ENCODE peak calls at places on chromosome 20, in seven cellular contexts. C, O, L, Y, P, F and H are unnamed samples. For H3K27me3, the result is how much of the 10 kb centered on the place peaks cover.

GRCh38 chr20:60808003-60808402 is 444.1 kb upstream of the CDH4 start:
- DNase-seq in C (no peak), O (no peak), L (no peak), Y (no peak), P (no peak), F (no peak), H (no peak)

GRCh38 chr20:7379206-7379605 is 561.1 kb downstream of the HAO1 start:
- DNase-seq in C (no peak), O (no peak), L (no peak), Y (no peak), P (no peak), F (no peak), H (no peak)

GRCh38 chr20:16158090-16158975 is 414.9 kb downstream of the KIF16B start:
- DNase-seq in C (no peak), O (no peak), L (no peak), Y (peak), P (no peak), F (no peak), H (no peak)

GRCh38 chr20:62208061-62208804 is 11.8 kb downstream of the HRH3 start:
- DNase-seq in C (no peak), O (no peak), L (no peak), Y (no peak), P (no peak), F (no peak), H (no peak)

GRCh38 chr20:20831794-20832193 is 119.3 kb upstream of the RALGAPA2 start:
- DNase-seq in C (no peak), O (no peak), L (no peak), Y (no peak), P (no peak), F (no peak), H (no peak)

GRCh38 chr20:39277185-39277584 is 315.0 kb downstream of the DHX35 start:
- DNase-seq in C (no peak), O (no peak), L (no peak), Y (no peak), P (no peak), F (no peak), H (no peak)

GRCh38 chr20:19779634-19780033 is 21.6 kb downstream of the RIN2 start:
- DNase-seq in C (no peak), O (no peak), L (no peak), Y (no peak), P (no peak), F (no peak), H (no peak)

GRCh38 chr20:1456300-1456699 is 10.3 kb downstream of the NSFL1C start:
- DNase-seq in C (no peak), O (no peak), L (peak), Y (no peak), P (peak), F (no peak), H (no peak)

GRCh38 chr20:37504404-37505096 is 16.5 kb upstream of the NNAT start:
- DNase-seq in C (no peak), O (no peak), L (no peak), Y (peak), P (no peak), F (no peak), H (no peak)

GRCh38 chr20:52621401-52621800 is 350.8 kb upstream of the TSHZ2 start:
- DNase-seq in C (no peak), O (no peak), L (no peak), Y (no peak), P (no peak), F (no peak), H (no peak)

GRCh38 chr20:37007898-37008649 is 56.6 kb upstream of the SAMHD1 start:
- DNase-seq in C (no peak), O (peak), L (peak), Y (no peak), P (peak), F (no peak), H (no peak)

GRCh38 chr20:10710995-10711775 is 37.4 kb upstream of the JAG1 start:
- DNase-seq in C (no peak), O (no peak), L (no peak), Y (no peak), P (no peak), F (no peak), H (no peak)

GRCh38 chr20:4113546-4113945 is 98.2 kb upstream of the RNF24 start:
- DNase-seq in C (no peak), O (no peak), L (no peak), Y (no peak), P (no peak), F (no peak), H (no peak)

GRCh38 chr20:63308218-63308911 is 15.4 kb downstream of the COL20A1 start:
- DNase-seq in C (no peak), O (no peak), L (no peak), Y (no peak), P (no peak), F (no peak), H (no peak)

GRCh38 chr20:2387180-2387577 is 6.5 kb downstream of the TGM6 start:
- DNase-seq in C (no peak), O (no peak), L (peak), Y (peak), P (peak), F (no peak), H (no peak)

GRCh38 chr20:48066256-48066655 is 281.0 kb upstream of the SULF2 start:
- DNase-seq in C (no peak), O (no peak), L (peak), Y (no peak), P (peak), F (no peak), H (no peak)

GRCh38 chr20:46599227-46599987 is 49.0 kb upstream of the OCSTAMP start:
- DNase-seq in C (no peak), O (no peak), L (no peak), Y (no peak), P (no peak), F (no peak), H (no peak)

GRCh38 chr20:56566621-56567020 is 33.6 kb downstream of the FAM209B start:
- DNase-seq in C (no peak), O (no peak), L (no peak), Y (no peak), P (no peak), F (peak), H (no peak)

GRCh38 chr20:9503530-9504251 is 10.7 kb upstream of the LAMP5 start:
- DNase-seq in C (no peak), O (no peak), L (peak), Y (peak), P (peak), F (no peak), H (no peak)

GRCh38 chr20:48682529-48683385 is 145.0 kb downstream of the PREX1 start:
- DNase-seq in C (peak), O (no peak), L (peak), Y (peak), P (peak), F (peak), H (peak)

GRCh38 chr20:23622839-23623343 is 14.9 kb downstream of the CST3 start:
- DNase-seq in C (no peak), O (no peak), L (peak), Y (no peak), P (peak), F (peak), H (peak)

GRCh38 chr20:50295345-50295744 is 104.7 kb downstream of the CEBPB start:
- DNase-seq in C (no peak), O (no peak), L (no peak), Y (no peak), P (no peak), F (no peak), H (no peak)

GRCh38 chr20:50293244-50294139 is 102.9 kb downstream of the CEBPB start:
- DNase-seq in C (no peak), O (no peak), L (no peak), Y (no peak), P (no peak), F (no peak), H (no peak)

GRCh38 chr20:50295762-50296449 is 105.3 kb downstream of the CEBPB start:
- DNase-seq in C (no peak), O (no peak), L (no peak), Y (no peak), P (no peak), F (no peak), H (no peak)

GRCh38 chr20:50292324-50293243 is 102.0 kb downstream of the CEBPB start:
- DNase-seq in C (peak), O (no peak), L (peak), Y (no peak), P (peak), F (peak), H (peak)

DNA sequence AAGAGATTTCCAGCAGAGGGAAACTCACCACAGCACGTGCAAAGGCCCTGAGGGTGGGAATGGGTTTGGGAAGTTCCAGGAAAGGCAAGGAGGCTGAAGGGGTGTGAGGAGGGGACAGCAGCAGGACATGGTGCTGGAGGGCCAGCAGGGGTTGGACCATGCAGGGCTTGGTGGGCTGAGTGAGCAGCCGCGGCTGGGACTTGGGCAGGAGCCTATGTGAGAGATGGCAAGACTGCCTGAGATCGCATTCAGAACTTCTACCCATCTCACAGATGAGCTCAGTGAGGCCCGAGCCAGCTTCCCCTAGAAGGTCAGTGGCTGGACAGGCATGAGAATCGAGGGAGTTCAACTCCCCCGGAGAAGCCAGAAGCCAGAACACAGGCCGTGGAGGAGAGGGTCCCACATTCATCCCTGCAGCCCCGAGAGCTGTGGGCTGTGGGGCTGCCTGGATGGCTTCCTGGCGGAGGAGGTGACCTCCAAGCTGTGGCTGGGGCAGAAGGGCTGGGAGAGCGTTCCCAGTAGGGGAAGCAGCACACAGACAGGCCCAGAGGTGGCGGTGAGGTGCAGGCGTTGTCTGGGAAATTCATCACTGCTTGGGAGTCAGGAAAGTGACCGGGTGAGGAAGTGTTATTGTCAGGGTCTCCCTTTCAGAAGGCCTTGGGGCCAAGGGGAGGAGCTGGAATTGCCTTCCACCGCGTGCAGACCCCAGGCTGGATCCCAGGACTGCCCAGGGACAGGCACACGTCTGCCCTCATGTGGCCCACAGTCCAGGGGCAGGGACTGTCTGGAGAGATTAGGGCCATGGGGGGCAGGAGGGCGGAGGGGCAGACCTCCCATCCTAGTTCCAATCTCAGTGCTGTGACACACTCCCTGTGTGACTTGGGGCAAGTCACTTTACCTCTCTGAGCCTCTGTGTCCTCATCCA is 103.8 kb downstream of the CEBPB start:
- DNase-seq in C (no peak), O (no peak), L (no peak), Y (no peak), P (no peak), F (no peak), H (no peak)
- TF ChIP-seq CTCF in C (no peak), O (no peak), L (no peak), Y (no peak), P (peak), F (no peak), H (no peak)

DNA sequence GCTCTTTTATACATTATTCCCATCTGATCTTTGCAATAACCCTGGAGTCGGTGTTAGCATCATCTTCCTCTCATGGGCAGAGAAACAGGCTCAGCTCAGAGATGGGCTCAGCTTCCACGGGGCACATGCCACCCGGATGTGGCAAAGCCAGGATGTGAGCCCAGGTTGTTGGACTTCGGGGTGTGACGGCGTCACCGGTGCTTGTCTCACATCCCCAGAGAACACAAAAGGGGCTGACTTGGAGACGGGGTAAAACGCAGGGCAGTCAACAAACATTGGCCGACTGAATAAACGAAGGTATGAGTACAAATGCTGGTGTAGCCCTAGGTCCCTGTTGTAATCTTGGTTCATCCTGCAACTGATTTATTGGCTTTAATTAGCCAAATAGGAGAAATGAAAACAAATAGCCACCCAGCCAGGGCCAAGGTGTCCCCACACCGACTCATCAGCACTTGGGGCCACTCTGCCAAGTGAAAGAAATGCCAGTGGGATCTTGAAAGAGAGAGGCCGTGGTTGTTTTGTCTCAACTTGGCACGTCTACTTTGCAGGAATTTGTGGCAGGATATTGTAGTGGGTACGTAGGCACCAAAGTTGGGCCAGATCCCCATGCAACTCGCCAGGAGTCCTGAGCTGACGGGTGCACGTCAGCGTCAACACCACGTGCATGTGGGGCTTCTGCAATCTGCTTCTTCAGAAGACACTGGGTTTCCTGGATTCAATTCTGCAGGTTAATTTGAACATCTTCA is 42.8 kb downstream of the APCDD1L start:
- DNase-seq in C (no peak), O (no peak), L (no peak), Y (no peak), P (no peak), F (no peak), H (no peak)
- H3K27ac ChIP-seq in C (no peak), O (no peak), L (no peak), Y (no peak), P (no peak), F (no peak), H (no peak)

GRCh38 chr20:14012671-14013070 is 17.4 kb downstream of the MACROD2 start:
- DNase-seq in C (no peak), O (no peak), L (no peak), Y (no peak), P (no peak), F (no peak), H (no peak)
- H3K27me3 ChIP-seq in C (under half), O (under half), L (under half), Y (under half), P (under half), F (under half), H (under half)

GRCh38 chr20:32052090-32052791 is at the start of gene HCK:
- DNase-seq in C (no peak), O (no peak), L (no peak), Y (peak), P (no peak), F (no peak), H (peak)
- TF ChIP-seq CTCF in C (no peak), O (no peak), L (no peak), Y (no peak), P (no peak), F (no peak), H (no peak)

GRCh38 chr20:24762791-24763350 is 186.2 kb upstream of the CST7 start:
- DNase-seq in C (no peak), O (no peak), L (no peak), Y (no peak), P (no peak), F (no peak), H (no peak)
- H3K27ac ChIP-seq in C (no peak), O (no peak), L (no peak), Y (no peak), P (no peak), F (no peak), H (no peak)

DNA sequence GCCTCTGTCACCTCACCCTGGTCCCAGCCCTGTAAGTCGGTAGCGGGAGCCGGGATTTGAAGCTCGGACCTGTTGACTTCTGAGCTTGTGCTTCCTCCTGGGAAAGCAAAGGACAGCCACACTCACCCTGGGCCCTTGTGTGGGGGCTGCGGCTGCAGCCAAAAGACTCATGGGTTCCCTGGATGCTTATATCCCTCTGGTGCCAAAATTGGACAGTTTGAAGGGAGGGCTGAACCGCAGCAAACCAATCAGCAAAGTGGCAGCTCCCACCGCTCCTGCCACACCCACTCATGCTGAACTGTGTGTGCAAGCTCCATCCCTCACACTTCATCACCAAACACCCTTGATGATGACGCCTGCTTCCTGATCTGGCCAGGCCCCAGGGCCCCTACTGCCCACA is 3.9 kb upstream of the CCN5 start:
- DNase-seq in C (no peak), O (no peak), L (no peak), Y (no peak), P (peak), F (no peak), H (no peak)
- H3K27me3 ChIP-seq in C (under half), O (under half), L (under half), Y (under half), P (under half), F (under half), H (under half)

DNA sequence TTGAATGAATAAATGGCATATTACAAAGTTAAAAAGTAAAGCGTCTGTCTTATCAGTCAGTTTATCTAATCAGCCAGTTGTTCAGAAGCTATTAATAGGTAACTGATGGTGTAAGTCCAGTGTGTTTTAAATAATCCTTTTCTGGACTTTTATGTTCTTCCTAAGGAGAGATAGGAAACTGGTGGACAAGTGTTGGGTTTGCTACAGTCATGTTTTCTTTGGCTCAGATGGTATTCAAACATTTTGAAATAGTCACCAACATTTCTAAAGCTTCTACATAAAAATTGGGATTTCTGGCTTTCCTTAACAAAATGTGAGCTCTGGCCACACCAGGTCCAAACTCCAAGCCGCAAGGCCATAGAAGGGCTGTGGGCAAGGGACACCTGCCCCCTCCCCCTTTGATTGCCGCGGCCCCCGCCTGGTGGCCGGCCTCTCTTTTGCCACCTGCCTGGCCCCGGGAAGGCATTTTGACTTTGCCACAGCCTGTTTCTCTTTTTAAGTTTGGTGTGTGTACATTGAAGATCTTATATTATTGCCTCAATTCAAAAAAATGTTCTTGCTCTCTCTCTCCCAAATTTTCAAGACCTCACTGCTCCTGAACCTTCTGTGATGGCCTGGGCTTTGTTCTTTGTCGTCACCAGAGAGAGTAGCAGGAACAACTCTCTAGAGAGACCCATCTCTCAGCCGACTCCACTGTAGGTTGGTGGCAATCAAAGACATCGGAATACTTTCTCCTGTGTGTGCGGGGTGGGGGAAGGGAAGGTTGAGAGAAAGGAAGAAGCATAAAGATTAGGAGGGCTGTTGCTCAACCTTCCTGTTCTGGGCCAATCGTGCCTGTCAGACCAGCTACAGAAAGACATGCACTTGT is 84.0 kb upstream of the ZNF217 start:
- DNase-seq in C (no peak), O (no peak), L (no peak), Y (peak), P (peak), F (peak), H (no peak)
- TF ChIP-seq CTCF in C (no peak), O (no peak), L (no peak), Y (no peak), P (peak), F (no peak), H (no peak)